ENCODE peak calls at places on chromosomes 13 and 19, in four cellular contexts. One of them, this sample, is unnamed.

GRCh38 chr19:44748426-44749254 is at the start of gene BCL3:
- DNase-seq in GM12891: peak; percentile 68
- DNase-seq in WTC11: no peak
- DNase-seq in lower leg skin: peak; percentile 93
- DNase-seq in this sample: peak; percentile 79

GRCh38 chr13:76925115-76925514 is 23.2 kb upstream of the ACOD1 start:
- DNase-seq in lower leg skin: no peak
- DNase-seq in WTC11: no peak
- DNase-seq in GM12891: no peak
- DNase-seq in this sample: no peak

GRCh38 chr13:43666403-43666802 is 120.4 kb downstream of the ENOX1 start:
- DNase-seq in lower leg skin: no peak
- DNase-seq in GM12891: no peak
- DNase-seq in WTC11: no peak
- DNase-seq in this sample: no peak

GRCh38 chr19:46571495-46571894 is 29.6 kb upstream of the CALM3 start:
- DNase-seq in GM12891: no peak
- DNase-seq in lower leg skin: no peak
- DNase-seq in WTC11: peak; percentile 61
- DNase-seq in this sample: peak; percentile 71

GRCh38 chr19:23318143-23318542 is 67.9 kb upstream of the ZNF724 start:
- DNase-seq in WTC11: no peak
- DNase-seq in GM12891: no peak
- DNase-seq in lower leg skin: no peak
- DNase-seq in this sample: no peak

GRCh38 chr19:8500158-8500557 is 2.3 kb downstream of the PRAM1 start:
- DNase-seq in GM12891: no peak
- DNase-seq in WTC11: no peak
- DNase-seq in lower leg skin: no peak
- DNase-seq in this sample: no peak

GRCh38 chr19:38033658-38034150 is 126.7 kb downstream of the SIPA1L3 start:
- DNase-seq in WTC11: peak; percentile 53
- DNase-seq in GM12891: peak; percentile 56
- DNase-seq in lower leg skin: no peak
- DNase-seq in this sample: no peak

GRCh38 chr19:57719901-57720519 is 7.4 kb downstream of the ZNF671 start:
- DNase-seq in GM12891: no peak
- DNase-seq in lower leg skin: peak; percentile 31
- DNase-seq in WTC11: no peak
- DNase-seq in this sample: no peak

GRCh38 chr13:37338721-37339120 is 233.3 kb upstream of the CSNK1A1L start:
- DNase-seq in WTC11: no peak
- DNase-seq in GM12891: no peak
- DNase-seq in lower leg skin: no peak
- DNase-seq in this sample: no peak

GRCh38 chr13:93535256-93535655 is 308.6 kb downstream of the GPC6 start:
- DNase-seq in GM12891: no peak
- DNase-seq in WTC11: no peak
- DNase-seq in lower leg skin: no peak
- DNase-seq in this sample: no peak

GRCh38 chr13:89294115-89294867 is 1623.1 kb downstream of the SLITRK5 start:
- DNase-seq in GM12891: no peak
- DNase-seq in lower leg skin: no peak
- DNase-seq in WTC11: no peak
- DNase-seq in this sample: no peak

GRCh38 chr19:17931532-17932191 is 1.2 kb upstream of the CCDC124 start:
- DNase-seq in GM12891: no peak
- DNase-seq in WTC11: peak; percentile 84
- DNase-seq in lower leg skin: no peak
- DNase-seq in this sample: no peak

GRCh38 chr13:98503175-98504028 is 73.5 kb downstream of the STK24 start:
- DNase-seq in GM12891: no peak
- DNase-seq in WTC11: no peak
- DNase-seq in lower leg skin: no peak
- DNase-seq in this sample: no peak

GRCh38 chr19:27776524-27776923 is 1436.4 kb downstream of the UQCRFS1 start:
- DNase-seq in GM12891: no peak
- DNase-seq in WTC11: no peak
- DNase-seq in lower leg skin: no peak
- DNase-seq in this sample: no peak

GRCh38 chr19:4088975-4089374 is 22.3 kb upstream of the ZBTB7A start:
- DNase-seq in lower leg skin: no peak
- DNase-seq in GM12891: no peak
- DNase-seq in WTC11: no peak
- DNase-seq in this sample: no peak

GRCh38 chr19:55638864-55639359 is 1.9 kb upstream of the ZNF580 start:
- DNase-seq in lower leg skin: peak; percentile 88
- DNase-seq in GM12891: no peak
- DNase-seq in WTC11: peak; percentile 63
- DNase-seq in this sample: no peak

GRCh38 chr13:81987677-81988357 is 1646.9 kb upstream of the SPRY2 start:
- DNase-seq in lower leg skin: no peak
- DNase-seq in GM12891: no peak
- DNase-seq in WTC11: no peak
- DNase-seq in this sample: no peak

GRCh38 chr19:43641333-43641732 is 1.7 kb upstream of the CADM4 start:
- DNase-seq in lower leg skin: no peak
- DNase-seq in GM12891: no peak
- DNase-seq in WTC11: no peak
- DNase-seq in this sample: no peak

GRCh38 chr13:112200200-112200599 is 133.3 kb downstream of the SOX1 start:
- DNase-seq in WTC11: no peak
- DNase-seq in lower leg skin: peak; percentile 58
- DNase-seq in GM12891: no peak
- DNase-seq in this sample: no peak

GRCh38 chr13:98647121-98647520 is 70.2 kb upstream of the STK24 start:
- DNase-seq in lower leg skin: no peak
- DNase-seq in GM12891: no peak
- DNase-seq in WTC11: no peak
- DNase-seq in this sample: no peak

GRCh38 chr13:90738881-90739280 is 608.6 kb upstream of the MIR17HG start:
- DNase-seq in lower leg skin: no peak
- DNase-seq in GM12891: no peak
- DNase-seq in WTC11: no peak
- DNase-seq in this sample: no peak

GRCh38 chr19:23343434-23344010 is 51.7 kb downstream of the ZNF91 start:
- DNase-seq in lower leg skin: no peak
- DNase-seq in WTC11: no peak
- DNase-seq in GM12891: no peak
- DNase-seq in this sample: no peak

GRCh38 chr13:99086149-99086868 is 108.4 kb upstream of the DOCK9 start:
- DNase-seq in WTC11: peak; percentile 49
- DNase-seq in GM12891: peak; percentile 62
- DNase-seq in lower leg skin: peak; percentile 91
- DNase-seq in this sample: peak; percentile 86

GRCh38 chr13:38819053-38819452 is 132.2 kb downstream of the FREM2 start:
- DNase-seq in WTC11: no peak
- DNase-seq in lower leg skin: no peak
- DNase-seq in GM12891: no peak
- DNase-seq in this sample: no peak

GRCh38 chr19:16542894-16543498 is 759 bp upstream of the CHERP start:
- DNase-seq in WTC11: no peak
- DNase-seq in GM12891: no peak
- DNase-seq in lower leg skin: no peak
- DNase-seq in this sample: no peak

GRCh38 chr19:38993271-38993670 is 17.7 kb upstream of the FBXO17 start:
- DNase-seq in WTC11: no peak
- DNase-seq in GM12891: no peak
- DNase-seq in lower leg skin: no peak
- DNase-seq in this sample: no peak

GRCh38 chr13:27171244-27171829 is at the start of gene USP12:
- DNase-seq in GM12891: peak; percentile 6
- DNase-seq in WTC11: peak; percentile 67
- DNase-seq in lower leg skin: no peak
- DNase-seq in this sample: peak; percentile 86

GRCh38 chr13:28489975-28490550 is 4.9 kb downstream of the FLT1 start:
- DNase-seq in GM12891: no peak
- DNase-seq in WTC11: no peak
- DNase-seq in lower leg skin: no peak
- DNase-seq in this sample: no peak

GRCh38 chr19:3024870-3025515 is 4.1 kb downstream of the TLE2 start:
- DNase-seq in lower leg skin: no peak
- DNase-seq in WTC11: peak; percentile 42
- DNase-seq in GM12891: no peak
- DNase-seq in this sample: peak; percentile 65

GRCh38 chr19:29969891-29970290 is 27.9 kb downstream of the URI1 start:
- DNase-seq in lower leg skin: no peak
- DNase-seq in GM12891: no peak
- DNase-seq in WTC11: no peak
- DNase-seq in this sample: no peak

GRCh38 chr19:54136086-54136863 is 1.3 kb upstream of the CNOT3 start:
- DNase-seq in WTC11: no peak
- DNase-seq in GM12891: no peak
- DNase-seq in lower leg skin: no peak
- DNase-seq in this sample: no peak

GRCh38 chr13:112120031-112120373 is 53.1 kb downstream of the SOX1 start:
- DNase-seq in lower leg skin: no peak
- DNase-seq in WTC11: no peak
- DNase-seq in GM12891: no peak
- DNase-seq in this sample: no peak

GRCh38 chr19:1837625-1838105 is 10.6 kb downstream of the REXO1 start:
- DNase-seq in GM12891: peak; percentile 97
- DNase-seq in lower leg skin: no peak
- DNase-seq in WTC11: peak; percentile 88
- DNase-seq in this sample: peak; percentile 90

GRCh38 chr19:47013041-47013517 is 6.6 kb upstream of the NPAS1 start:
- DNase-seq in GM12891: no peak
- DNase-seq in lower leg skin: peak; percentile 96
- DNase-seq in WTC11: peak; percentile 91
- DNase-seq in this sample: peak; percentile 93